ENCODE peak calls at places on chromosomes 1 and 21, in five cellular contexts. Q is hepatocyte; M is HCT116; I is CD4-positive, alpha-beta T cell; C is activated T-cell treated with anti-CD3 and anti-CD28 coated beads, Interleukin-2, amount 50 U/mL, for 4 hours. Y is an unnamed sample.

GRCh38 chr1:31905681-31906080 is 32.5 kb downstream of the PTP4A2 start:
- DNase-seq in C (no peak), I (no peak), M (no peak), Q (no peak), Y (no peak)

GRCh38 chr1:183632087-183632486 is 3.5 kb downstream of the ARPC5 start:
- DNase-seq in Q (no peak), I (no peak), M (no peak), C (no peak), Y (no peak)

GRCh38 chr1:60345049-60345448 is 271.5 kb upstream of the C1orf87 start:
- DNase-seq in C (no peak), M (no peak), I (no peak), Q (no peak), Y (no peak)

GRCh38 chr1:145849356-145850165 is 4.1 kb downstream of the NUDT17 start:
- DNase-seq in Q (no peak), I (no peak), C (no peak), M (no peak), Y (peak; percentile 72)

GRCh38 chr1:168373869-168374268 is 93.2 kb downstream of the TBX19 start:
- DNase-seq in C (no peak), M (no peak), Q (no peak), I (no peak), Y (peak; percentile 62)

GRCh38 chr1:174956086-174956485 is 43.7 kb upstream of the CACYBP start:
- DNase-seq in M (no peak), Q (no peak), I (no peak), C (no peak), Y (no peak)

GRCh38 chr1:206685749-206686485 is 1.2 kb downstream of the MAPKAPK2 start:
- DNase-seq in I (peak; percentile 25), Q (peak; percentile 77), M (peak; percentile 24), C (peak; percentile 14), Y (peak; percentile 82)

GRCh38 chr1:3775498-3776230 is 3.1 kb downstream of the SMIM1 start:
- DNase-seq in Q (peak; percentile 78), C (peak; percentile 26), I (peak; percentile 26), M (peak; percentile 64), Y (peak; percentile 82)

GRCh38 chr21:44996983-44997936 is 57.4 kb downstream of the SLX9 start:
- DNase-seq in M (no peak), C (no peak), I (no peak), Q (no peak), Y (no peak)

GRCh38 chr1:32250893-32251716 is at the start of gene LCK:
- DNase-seq in I (no peak), Q (no peak), M (no peak), C (peak; percentile 58), Y (no peak)

GRCh38 chr21:25626752-25627151 is 12.3 kb upstream of the JAM2 start:
- DNase-seq in Q (peak; percentile 22), I (no peak), C (no peak), M (no peak), Y (no peak)

GRCh38 chr1:162987866-162988265 is 81.3 kb upstream of the RGS4 start:
- DNase-seq in I (no peak), C (no peak), M (peak; percentile 6), Q (no peak), Y (no peak)

GRCh38 chr1:47996406-47997226 is 569 bp downstream of the TRABD2B start:
- DNase-seq in M (no peak), I (no peak), Q (peak; percentile 68), C (no peak), Y (peak; percentile 71)

GRCh38 chr1:30908446-30908885 is at the start of gene SDC3:
- DNase-seq in C (no peak), I (no peak), Q (peak; percentile 80), M (no peak), Y (no peak)

GRCh38 chr1:228032041-228032440 is 25.2 kb downstream of the WNT3A start:
- DNase-seq in Q (no peak), M (no peak), C (no peak), I (no peak), Y (peak; percentile 41)

GRCh38 chr1:235423214-235423652 is 56.0 kb downstream of the TBCE start:
- DNase-seq in M (no peak), C (peak; percentile 6), I (no peak), Q (no peak), Y (no peak)

GRCh38 chr1:226865590-226865989 is 4.8 kb upstream of the PSEN2 start:
- DNase-seq in I (no peak), Q (no peak), M (no peak), C (no peak), Y (no peak)

GRCh38 chr1:226181996-226182714 is 4.4 kb downstream of the ACBD3 start:
- DNase-seq in M (peak; percentile 39), C (no peak), Q (peak; percentile 49), I (no peak), Y (no peak)

GRCh38 chr1:67100833-67101232 is 33.9 kb downstream of the C1orf141 start:
- DNase-seq in C (no peak), Q (no peak), I (no peak), M (no peak), Y (no peak)

GRCh38 chr1:245319161-245319560 is 164.4 kb downstream of the KIF26B start:
- DNase-seq in Q (no peak), I (no peak), C (no peak), M (no peak), Y (no peak)

GRCh38 chr1:151510957-151511635 is at the start of gene CGN:
- DNase-seq in I (peak; percentile 79), C (peak; percentile 82), Q (peak; percentile 97), M (no peak), Y (peak; percentile 97)

GRCh38 chr1:65992160-65993046 is 199.7 kb downstream of the PDE4B start:
- DNase-seq in I (no peak), C (no peak), M (no peak), Q (peak; percentile 23), Y (no peak)

GRCh38 chr1:154765970-154766369 is 104.1 kb downstream of the KCNN3 start:
- DNase-seq in Q (peak; percentile 46), I (no peak), C (no peak), M (peak; percentile 38), Y (no peak)

GRCh38 chr1:58858344-58858673 is 74.5 kb upstream of the JUN start:
- DNase-seq in I (no peak), Q (no peak), M (no peak), C (peak; percentile 10), Y (no peak)

GRCh38 chr1:99180343-99180808 is 83.9 kb upstream of the PLPPR4 start:
- DNase-seq in M (peak; percentile 79), Q (peak; percentile 82), C (peak; percentile 46), I (peak; percentile 39), Y (peak; percentile 81)

GRCh38 chr21:21007606-21008005 is 9.4 kb downstream of the NCAM2 start:
- DNase-seq in I (no peak), M (no peak), C (no peak), Q (no peak), Y (no peak)

GRCh38 chr1:223859037-223859436 is 13.3 kb upstream of the TP53BP2 start:
- DNase-seq in I (no peak), M (no peak), Q (no peak), C (no peak), Y (no peak)

GRCh38 chr1:87201768-87202167 is 126.9 kb upstream of the LMO4 start:
- DNase-seq in M (no peak), C (no peak), I (no peak), Q (no peak), Y (no peak)

GRCh38 chr1:159162511-159163265 is 8.7 kb upstream of the CADM3 start:
- DNase-seq in C (no peak), I (no peak), Q (no peak), M (no peak), Y (no peak)

GRCh38 chr1:8238141-8239038 is 79.5 kb upstream of the SLC45A1 start:
- DNase-seq in M (no peak), I (no peak), C (no peak), Q (no peak), Y (peak; percentile 59)

GRCh38 chr1:95323117-95323516 is 89.1 kb downstream of the RWDD3 start:
- DNase-seq in C (no peak), I (no peak), Q (peak; percentile 51), M (no peak), Y (peak; percentile 63)

GRCh38 chr1:224205438-224205840 is 22.4 kb downstream of the DEGS1 start:
- DNase-seq in Q (peak; percentile 72), M (no peak), C (peak; percentile 10), I (no peak), Y (peak; percentile 89)

GRCh38 chr1:10835423-10836421 is 39.3 kb upstream of the CASZ1 start:
- DNase-seq in M (peak; percentile 49), Q (peak; percentile 85), I (no peak), C (no peak), Y (peak; percentile 95)

GRCh38 chr1:171188388-171189266 is 3.5 kb downstream of the FMO2 start:
- DNase-seq in I (peak; percentile 1), M (peak; percentile 24), Q (peak; percentile 73), C (peak; percentile 10), Y (no peak)

GRCh38 chr1:212971312-212971711 is 21.0 kb downstream of the VASH2 start:
- DNase-seq in I (no peak), C (no peak), M (no peak), Q (no peak), Y (peak; percentile 67)

GRCh38 chr1:97797403-97798183 is 123.2 kb downstream of the DPYD start:
- DNase-seq in M (no peak), I (no peak), C (no peak), Q (no peak), Y (no peak)

GRCh38 chr1:207089627-207090265 is 1.1 kb downstream of the C4BPB start:
- DNase-seq in M (no peak), C (no peak), I (no peak), Q (no peak), Y (no peak)

GRCh38 chr1:93081716-93082115 is 2.6 kb downstream of the MTF2 start:
- DNase-seq in Q (no peak), M (no peak), C (no peak), I (no peak), Y (no peak)

GRCh38 chr1:243230914-243231313 is 24.2 kb downstream of the CEP170 start:
- DNase-seq in M (no peak), I (no peak), Q (peak; percentile 16), C (no peak), Y (no peak)

Y was measured in islet precursor cell.